ENCODE peak calls at places on chromosomes 4 and X, in four cellular contexts. One of them, this sample, is unnamed.
A peak's percentile ranks its signal among the peaks of the same experiment; 100 is the strongest.

GRCh38 chr4:28014469-28014868 is 1153.8 kb downstream of the STIM2 start:
- DNase-seq in GM23248: no peak
- DNase-seq in PC-3: no peak
- DNase-seq in HCT116: no peak
- DNase-seq in this sample: no peak

GRCh38 chr4:136931771-136932170 is 600.5 kb downstream of the PCDH18 start:
- DNase-seq in GM23248: peak; percentile 30
- DNase-seq in PC-3: no peak
- DNase-seq in HCT116: no peak
- DNase-seq in this sample: no peak

GRCh38 chr4:129429566-129430339 is 333.8 kb downstream of the C4orf33 start:
- DNase-seq in GM23248: peak; percentile 1
- DNase-seq in PC-3: peak; percentile 21
- DNase-seq in HCT116: no peak
- DNase-seq in this sample: no peak

GRCh38 chr4:2696423-2696822 is 59.7 kb downstream of the TNIP2 start:
- DNase-seq in GM23248: no peak
- DNase-seq in PC-3: no peak
- DNase-seq in HCT116: no peak
- DNase-seq in this sample: peak; percentile 98

GRCh38 chrX:9352683-9353430 is 112.0 kb upstream of the TBL1X start:
- DNase-seq in GM23248: peak; percentile 78
- DNase-seq in PC-3: peak; percentile 39
- DNase-seq in HCT116: no peak
- DNase-seq in this sample: peak; percentile 34

GRCh38 chrX:149495573-149496071 is 9.5 kb downstream of the IDS start:
- DNase-seq in GM23248: peak; percentile 89
- DNase-seq in PC-3: peak; percentile 92
- DNase-seq in HCT116: peak; percentile 59
- DNase-seq in this sample: no peak

GRCh38 chrX:65601126-65601525 is 66.3 kb upstream of the MSN start:
- DNase-seq in GM23248: no peak
- DNase-seq in PC-3: no peak
- DNase-seq in HCT116: no peak
- DNase-seq in this sample: no peak

GRCh38 chr4:89293299-89293698 is 14.3 kb downstream of the GPRIN3 start:
- DNase-seq in GM23248: no peak
- DNase-seq in PC-3: no peak
- DNase-seq in HCT116: no peak
- DNase-seq in this sample: no peak

GRCh38 chrX:134571831-134572230 is 86.4 kb downstream of the PLAC1 start:
- DNase-seq in GM23248: no peak
- DNase-seq in PC-3: no peak
- DNase-seq in HCT116: no peak
- DNase-seq in this sample: no peak

GRCh38 chr4:61397174-61397573 is 197.0 kb downstream of the ADGRL3 start:
- DNase-seq in GM23248: no peak
- DNase-seq in PC-3: no peak
- DNase-seq in HCT116: no peak
- DNase-seq in this sample: no peak

GRCh38 chrX:96650023-96650422 is 34.6 kb upstream of the DIAPH2 start:
- DNase-seq in GM23248: no peak
- DNase-seq in PC-3: peak; percentile 23
- DNase-seq in HCT116: no peak
- DNase-seq in this sample: no peak

GRCh38 chr4:122758033-122758432 is 25.5 kb downstream of the BBS12 start:
- DNase-seq in GM23248: peak; percentile 69
- DNase-seq in PC-3: peak; percentile 61
- DNase-seq in HCT116: peak; percentile 28
- DNase-seq in this sample: peak; percentile 29

GRCh38 chr4:183636923-183637322 is 22.1 kb downstream of the RWDD4 start:
- DNase-seq in GM23248: peak; percentile 18
- DNase-seq in PC-3: peak; percentile 49
- DNase-seq in HCT116: no peak
- DNase-seq in this sample: no peak

GRCh38 chr4:22179124-22179874 is 230.7 kb upstream of the KCNIP4 start:
- DNase-seq in GM23248: peak; percentile 89
- DNase-seq in PC-3: peak; percentile 87
- DNase-seq in HCT116: no peak
- DNase-seq in this sample: no peak

GRCh38 chr4:149166365-149166764 is 649.3 kb downstream of the IQCM start:
- DNase-seq in GM23248: peak; percentile 19
- DNase-seq in PC-3: no peak
- DNase-seq in HCT116: no peak
- DNase-seq in this sample: no peak

GRCh38 chr4:38565271-38566199 is 98.5 kb upstream of the KLF3 start:
- DNase-seq in GM23248: peak; percentile 57
- DNase-seq in PC-3: peak; percentile 75
- DNase-seq in HCT116: no peak
- DNase-seq in this sample: no peak

GRCh38 chr4:108834787-108835384 is 72.0 kb upstream of the ETNPPL start:
- DNase-seq in GM23248: peak; percentile 85
- DNase-seq in PC-3: peak; percentile 55
- DNase-seq in HCT116: peak; percentile 4
- DNase-seq in this sample: peak; percentile 48

GRCh38 chr4:103719320-103720204 is at the start of gene TACR3:
- DNase-seq in GM23248: peak; percentile 5
- DNase-seq in PC-3: no peak
- DNase-seq in HCT116: no peak
- DNase-seq in this sample: no peak

GRCh38 chr4:12979797-12980196 is 504.3 kb downstream of the RAB28 start:
- DNase-seq in GM23248: no peak
- DNase-seq in PC-3: no peak
- DNase-seq in HCT116: no peak
- DNase-seq in this sample: no peak

GRCh38 chr4:183375156-183375555 is 52.9 kb upstream of the CLDN24 start:
- DNase-seq in GM23248: no peak
- DNase-seq in PC-3: no peak
- DNase-seq in HCT116: no peak
- DNase-seq in this sample: no peak

GRCh38 chrX:17028381-17028780 is 81.9 kb downstream of the REPS2 start:
- DNase-seq in GM23248: no peak
- DNase-seq in PC-3: no peak
- DNase-seq in HCT116: no peak
- DNase-seq in this sample: no peak

GRCh38 chrX:133645251-133645650 is 230.0 kb upstream of the GPC4 start:
- DNase-seq in GM23248: peak; percentile 36
- DNase-seq in PC-3: no peak
- DNase-seq in HCT116: no peak
- DNase-seq in this sample: no peak

GRCh38 chr4:158895797-158896442 is 127.1 kb downstream of the FNIP2 start:
- DNase-seq in GM23248: no peak
- DNase-seq in PC-3: peak; percentile 32
- DNase-seq in HCT116: no peak
- DNase-seq in this sample: peak; percentile 7

GRCh38 chrX:115173181-115173580 is 16.0 kb upstream of the RBMXL3 start:
- DNase-seq in GM23248: no peak
- DNase-seq in PC-3: no peak
- DNase-seq in HCT116: no peak
- DNase-seq in this sample: no peak

GRCh38 chrX:115174548-115174947 is 14.7 kb upstream of the RBMXL3 start:
- DNase-seq in GM23248: no peak
- DNase-seq in PC-3: no peak
- DNase-seq in HCT116: no peak
- DNase-seq in this sample: no peak

GRCh38 chrX:115178473-115178872 is 10.7 kb upstream of the RBMXL3 start:
- DNase-seq in GM23248: no peak
- DNase-seq in PC-3: no peak
- DNase-seq in HCT116: no peak
- DNase-seq in this sample: no peak

GRCh38 chrX:115177941-115178340 is 11.3 kb upstream of the RBMXL3 start:
- DNase-seq in GM23248: peak; percentile 4
- DNase-seq in PC-3: no peak
- DNase-seq in HCT116: no peak
- DNase-seq in this sample: no peak
- H2AFZ ChIP-seq in GM23248: no peak overlapping the region
- H2AFZ ChIP-seq in PC-3: no peak overlapping the region
- H2AFZ ChIP-seq in HCT116: no peak overlapping the region
- H2AFZ ChIP-seq in this sample: no peak overlapping the region

GRCh38 chr4:141078871-141079270 is 54.4 kb downstream of the RNF150 start:
- DNase-seq in GM23248: peak; percentile 68
- DNase-seq in PC-3: no peak
- DNase-seq in HCT116: no peak
- DNase-seq in this sample: no peak
- H3K4me1 ChIP-seq in GM23248: peaks cover 6% of the 10 kb centered on the region
- H3K4me1 ChIP-seq in PC-3: no peaks in the 10 kb centered on the region
- H3K4me1 ChIP-seq in HCT116: no peaks in the 10 kb centered on the region
- H3K4me1 ChIP-seq in this sample: no peaks in the 10 kb centered on the region

GRCh38 chr4:57424231-57424897 is 314.2 kb upstream of the IGFBP7 start:
- DNase-seq in GM23248: peak; percentile 96
- DNase-seq in PC-3: peak; percentile 97
- DNase-seq in HCT116: no peak
- DNase-seq in this sample: no peak
- TF ChIP-seq EZH2phosphoT487 in GM23248: no peak
- TF ChIP-seq EZH2phosphoT487 in PC-3: no peak
- TF ChIP-seq EZH2phosphoT487 in HCT116: no peak
- TF ChIP-seq EZH2phosphoT487 in this sample: no peak

DNA sequence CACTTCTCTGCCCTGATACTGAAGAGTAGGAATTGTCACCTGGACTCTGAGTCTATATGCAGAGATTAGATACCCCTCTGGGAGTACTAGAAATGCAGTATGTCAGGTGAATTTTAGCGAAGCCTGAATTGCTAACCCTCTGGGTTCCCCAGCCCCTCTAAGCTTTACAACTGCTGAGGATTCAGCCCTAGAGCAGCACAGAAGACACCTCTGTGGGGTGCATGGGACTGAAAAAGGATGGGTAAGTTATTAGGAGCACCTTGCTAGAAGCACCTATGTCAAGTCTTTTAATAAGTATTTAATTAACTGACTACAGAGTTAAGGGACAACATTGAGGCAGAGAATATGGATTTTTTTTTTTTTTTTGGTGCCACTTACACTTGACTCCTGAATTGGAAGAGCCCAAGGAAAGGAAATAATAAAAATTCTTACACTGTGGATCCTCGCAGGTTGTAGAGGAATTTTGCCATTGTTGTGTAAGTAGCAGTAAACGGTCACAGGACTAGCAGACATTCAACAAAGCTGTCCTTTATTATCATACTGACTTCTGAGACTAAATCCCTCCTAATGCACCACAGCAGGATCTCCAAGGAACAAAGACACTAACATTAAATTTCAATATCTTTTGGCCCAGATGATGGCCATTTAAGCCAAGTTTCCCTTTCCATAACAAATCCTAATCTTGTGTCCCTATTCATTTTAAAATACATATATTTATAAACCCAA is 253.2 kb downstream of the ANKRD50 start:
- DNase-seq in GM23248: no peak
- DNase-seq in PC-3: no peak
- DNase-seq in HCT116: no peak
- DNase-seq in this sample: no peak
- H2AFZ ChIP-seq in GM23248: peak overlapping the region; percentile 55
- H2AFZ ChIP-seq in PC-3: no peak overlapping the region
- H2AFZ ChIP-seq in HCT116: no peak overlapping the region
- H2AFZ ChIP-seq in this sample: no peak overlapping the region

GRCh38 chrX:44997282-44997813 is 124.4 kb downstream of the KDM6A start:
- DNase-seq in GM23248: no peak
- DNase-seq in PC-3: no peak
- DNase-seq in HCT116: no peak
- DNase-seq in this sample: no peak
- H3K4me1 ChIP-seq in GM23248: no peaks in the 10 kb centered on the region
- H3K4me1 ChIP-seq in PC-3: peaks cover 26% of the 10 kb centered on the region
- H3K4me1 ChIP-seq in HCT116: peaks cover 24% of the 10 kb centered on the region
- H3K4me1 ChIP-seq in this sample: no peaks in the 10 kb centered on the region

GRCh38 chr4:154277164-154277563 is 214.4 kb downstream of the DCHS2 start:
- DNase-seq in GM23248: no peak
- DNase-seq in PC-3: no peak
- DNase-seq in HCT116: no peak
- DNase-seq in this sample: no peak
- TF ChIP-seq EZH2phosphoT487 in GM23248: no peak
- TF ChIP-seq EZH2phosphoT487 in PC-3: no peak
- TF ChIP-seq EZH2phosphoT487 in HCT116: no peak
- TF ChIP-seq EZH2phosphoT487 in this sample: no peak

GRCh38 chrX:12790878-12791252 is 347 bp upstream of the PRPS2 start:
- DNase-seq in GM23248: no peak
- DNase-seq in PC-3: no peak
- DNase-seq in HCT116: no peak
- DNase-seq in this sample: no peak
- H2AFZ ChIP-seq in GM23248: peak overlapping the region; percentile 94
- H2AFZ ChIP-seq in PC-3: peak overlapping the region; percentile 99
- H2AFZ ChIP-seq in HCT116: peak overlapping the region; percentile 61
- H2AFZ ChIP-seq in this sample: peak overlapping the region; percentile 91

GRCh38 chr4:101693842-101694398 is 96.6 kb upstream of the BANK1 start:
- DNase-seq in GM23248: no peak
- DNase-seq in PC-3: peak; percentile 64
- DNase-seq in HCT116: no peak
- DNase-seq in this sample: no peak

GRCh38 chr4:101699441-101700117 is 91.0 kb upstream of the BANK1 start:
- DNase-seq in GM23248: no peak
- DNase-seq in PC-3: no peak
- DNase-seq in HCT116: no peak
- DNase-seq in this sample: no peak

GRCh38 chr4:101697266-101697665 is 93.3 kb upstream of the BANK1 start:
- DNase-seq in GM23248: no peak
- DNase-seq in PC-3: no peak
- DNase-seq in HCT116: no peak
- DNase-seq in this sample: no peak

GRCh38 chr4:101695176-101695575 is 95.4 kb upstream of the BANK1 start:
- DNase-seq in GM23248: peak; percentile 34
- DNase-seq in PC-3: peak; percentile 40
- DNase-seq in HCT116: no peak
- DNase-seq in this sample: no peak

GRCh38 chr4:101696276-101697010 is 94.1 kb upstream of the BANK1 start:
- DNase-seq in GM23248: no peak
- DNase-seq in PC-3: no peak
- DNase-seq in HCT116: no peak
- DNase-seq in this sample: no peak
- H3K4me1 ChIP-seq in GM23248: no peaks in the 10 kb centered on the region
- H3K4me1 ChIP-seq in PC-3: peaks cover 16% of the 10 kb centered on the region
- H3K4me1 ChIP-seq in HCT116: no peaks in the 10 kb centered on the region
- H3K4me1 ChIP-seq in this sample: no peaks in the 10 kb centered on the region

GRCh38 chr4:24895461-24895860 is 17.4 kb downstream of the CCDC149 start:
- DNase-seq in GM23248: no peak
- DNase-seq in PC-3: no peak
- DNase-seq in HCT116: no peak
- DNase-seq in this sample: no peak
- TF ChIP-seq EZH2phosphoT487 in GM23248: no peak
- TF ChIP-seq EZH2phosphoT487 in PC-3: no peak
- TF ChIP-seq EZH2phosphoT487 in HCT116: no peak
- TF ChIP-seq EZH2phosphoT487 in this sample: no peak